ENCODE peak calls at places on chromosomes 5 and 9, in six cellular contexts. One of them, this sample, is unnamed.

GRCh38 chr9:89471390-89471789 is 26.5 kb downstream of the SEMA4D start:
- DNase-seq in suprapubic skin: no peak
- DNase-seq in heart left ventricle: no peak
- DNase-seq in HCT116: no peak
- DNase-seq in body of pancreas: no peak
- DNase-seq in K562: no peak
- DNase-seq in this sample: no peak

GRCh38 chr9:36874921-36875320 is 159.1 kb downstream of the PAX5 start:
- DNase-seq in heart left ventricle: no peak
- DNase-seq in body of pancreas: no peak
- DNase-seq in suprapubic skin: no peak
- DNase-seq in HCT116: no peak
- DNase-seq in K562: no peak
- DNase-seq in this sample: no peak

GRCh38 chr5:72451771-72452505 is 55.3 kb downstream of the ZNF366 start:
- DNase-seq in heart left ventricle: peak; percentile 87
- DNase-seq in body of pancreas: peak; percentile 16
- DNase-seq in suprapubic skin: peak; percentile 74
- DNase-seq in HCT116: no peak
- DNase-seq in K562: no peak
- DNase-seq in this sample: peak; percentile 71

GRCh38 chr5:171386861-171387254 is 791 bp upstream of the NPM1 start:
- DNase-seq in HCT116: no peak
- DNase-seq in heart left ventricle: no peak
- DNase-seq in body of pancreas: peak; percentile 16
- DNase-seq in K562: no peak
- DNase-seq in suprapubic skin: no peak
- DNase-seq in this sample: no peak

GRCh38 chr5:172816887-172817418 is 17.1 kb upstream of the ERGIC1 start:
- DNase-seq in heart left ventricle: no peak
- DNase-seq in suprapubic skin: no peak
- DNase-seq in body of pancreas: no peak
- DNase-seq in HCT116: no peak
- DNase-seq in K562: peak; percentile 63
- DNase-seq in this sample: peak; percentile 81

GRCh38 chr9:35942286-35942685 is 15.7 kb downstream of the OR2S2 start:
- DNase-seq in K562: no peak
- DNase-seq in body of pancreas: no peak
- DNase-seq in HCT116: no peak
- DNase-seq in suprapubic skin: no peak
- DNase-seq in heart left ventricle: no peak
- DNase-seq in this sample: no peak

GRCh38 chr5:135213466-135214239 is 179.6 kb upstream of the PITX1 start:
- DNase-seq in heart left ventricle: no peak
- DNase-seq in K562: no peak
- DNase-seq in suprapubic skin: no peak
- DNase-seq in body of pancreas: no peak
- DNase-seq in HCT116: no peak
- DNase-seq in this sample: no peak

GRCh38 chr5:126357585-126358342 is 65.4 kb upstream of the GRAMD2B start:
- DNase-seq in heart left ventricle: no peak
- DNase-seq in HCT116: no peak
- DNase-seq in suprapubic skin: no peak
- DNase-seq in K562: no peak
- DNase-seq in body of pancreas: no peak
- DNase-seq in this sample: no peak

GRCh38 chr9:20552874-20553624 is 69.2 kb downstream of the MLLT3 start:
- DNase-seq in body of pancreas: no peak
- DNase-seq in suprapubic skin: no peak
- DNase-seq in HCT116: no peak
- DNase-seq in K562: no peak
- DNase-seq in heart left ventricle: no peak
- DNase-seq in this sample: no peak

GRCh38 chr9:132214027-132214622 is 52.3 kb downstream of the NTNG2 start:
- DNase-seq in body of pancreas: peak; percentile 82
- DNase-seq in K562: peak; percentile 32
- DNase-seq in HCT116: peak; percentile 22
- DNase-seq in heart left ventricle: peak; percentile 95
- DNase-seq in suprapubic skin: no peak
- DNase-seq in this sample: peak; percentile 81

GRCh38 chr9:129282308-129283211 is 104.5 kb upstream of the IER5L start:
- DNase-seq in HCT116: no peak
- DNase-seq in heart left ventricle: no peak
- DNase-seq in K562: no peak
- DNase-seq in suprapubic skin: peak; percentile 64
- DNase-seq in body of pancreas: peak; percentile 13
- DNase-seq in this sample: no peak

GRCh38 chr5:39190311-39191102 is 28.9 kb downstream of the FYB1 start:
- DNase-seq in body of pancreas: no peak
- DNase-seq in heart left ventricle: no peak
- DNase-seq in HCT116: no peak
- DNase-seq in suprapubic skin: no peak
- DNase-seq in K562: no peak
- DNase-seq in this sample: no peak

GRCh38 chr9:68637020-68637419 is 68.0 kb upstream of the PIP5K1B start:
- DNase-seq in body of pancreas: no peak
- DNase-seq in heart left ventricle: no peak
- DNase-seq in HCT116: no peak
- DNase-seq in suprapubic skin: no peak
- DNase-seq in K562: no peak
- DNase-seq in this sample: no peak

GRCh38 chr5:42992035-42992570 is 48.0 kb downstream of the ANXA2R start:
- DNase-seq in K562: peak; percentile 25
- DNase-seq in suprapubic skin: peak; percentile 94
- DNase-seq in HCT116: peak; percentile 42
- DNase-seq in body of pancreas: peak; percentile 46
- DNase-seq in heart left ventricle: peak; percentile 90
- DNase-seq in this sample: peak; percentile 80

GRCh38 chr5:143923634-143924265 is 111.8 kb downstream of the HMHB1 start:
- DNase-seq in suprapubic skin: no peak
- DNase-seq in body of pancreas: no peak
- DNase-seq in K562: no peak
- DNase-seq in heart left ventricle: no peak
- DNase-seq in HCT116: no peak
- DNase-seq in this sample: no peak

GRCh38 chr5:157366741-157367684 is 93.0 kb upstream of the NIPAL4 start:
- DNase-seq in body of pancreas: no peak
- DNase-seq in K562: peak; percentile 20
- DNase-seq in heart left ventricle: no peak
- DNase-seq in HCT116: no peak
- DNase-seq in suprapubic skin: no peak
- DNase-seq in this sample: no peak

GRCh38 chr5:93890657-93891056 is 149.3 kb upstream of the POU5F2 start:
- DNase-seq in K562: no peak
- DNase-seq in body of pancreas: no peak
- DNase-seq in HCT116: no peak
- DNase-seq in heart left ventricle: no peak
- DNase-seq in suprapubic skin: no peak
- DNase-seq in this sample: no peak

GRCh38 chr5:2332521-2332920 is 419.0 kb downstream of the IRX2 start:
- DNase-seq in heart left ventricle: no peak
- DNase-seq in suprapubic skin: no peak
- DNase-seq in HCT116: no peak
- DNase-seq in body of pancreas: no peak
- DNase-seq in K562: no peak
- DNase-seq in this sample: no peak

GRCh38 chr9:13443380-13444271 is 164.1 kb upstream of the MPDZ start:
- DNase-seq in K562: no peak
- DNase-seq in heart left ventricle: no peak
- DNase-seq in body of pancreas: no peak
- DNase-seq in HCT116: no peak
- DNase-seq in suprapubic skin: no peak
- DNase-seq in this sample: no peak

GRCh38 chr5:91229031-91229623 is 154.0 kb downstream of the ARRDC3 start:
- DNase-seq in heart left ventricle: no peak
- DNase-seq in HCT116: no peak
- DNase-seq in body of pancreas: no peak
- DNase-seq in suprapubic skin: no peak
- DNase-seq in K562: no peak
- DNase-seq in this sample: no peak

GRCh38 chr5:42655982-42656660 is 100.5 kb upstream of the CCDC152 start:
- DNase-seq in K562: no peak
- DNase-seq in HCT116: no peak
- DNase-seq in heart left ventricle: no peak
- DNase-seq in body of pancreas: no peak
- DNase-seq in suprapubic skin: no peak
- DNase-seq in this sample: no peak

GRCh38 chr5:16600397-16600796 is 16.4 kb downstream of the RETREG1 start:
- DNase-seq in HCT116: no peak
- DNase-seq in heart left ventricle: peak; percentile 80
- DNase-seq in suprapubic skin: peak; percentile 73
- DNase-seq in body of pancreas: no peak
- DNase-seq in K562: no peak
- DNase-seq in this sample: no peak

DNA sequence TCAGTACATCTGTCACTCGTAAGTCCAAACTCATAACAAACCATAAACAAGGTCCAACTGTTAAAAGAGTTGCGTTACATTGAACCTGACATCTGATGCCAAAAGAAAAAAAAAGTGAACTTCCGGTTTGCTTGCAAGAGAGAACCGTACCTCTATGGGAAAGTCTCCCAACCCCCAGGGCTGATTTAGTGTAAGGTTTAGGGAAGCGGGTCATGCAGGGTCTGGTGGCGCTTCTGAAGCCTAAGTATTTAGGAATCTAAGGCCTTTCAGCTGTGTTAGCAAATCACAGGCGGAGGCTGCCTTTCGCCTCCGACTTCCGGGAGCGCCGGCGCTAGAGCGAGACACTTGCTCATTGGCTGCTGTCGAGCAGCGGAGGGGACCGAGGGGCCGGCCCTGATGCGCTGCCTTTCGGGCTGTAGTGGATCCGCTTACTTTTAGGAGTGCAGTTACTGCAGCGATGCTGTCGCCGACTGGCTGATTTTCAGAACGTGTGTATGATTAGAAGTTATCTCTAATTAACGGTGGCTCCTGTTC is 12.0 kb upstream of the GNPDA1 start:
- DNase-seq in body of pancreas: peak; percentile 73
- DNase-seq in K562: peak; percentile 93
- DNase-seq in suprapubic skin: peak; percentile 91
- DNase-seq in HCT116: peak; percentile 68
- DNase-seq in heart left ventricle: peak; percentile 93
- DNase-seq in this sample: peak; percentile 78
- TF ChIP-seq POLR2A in body of pancreas: peak; percentile 48
- TF ChIP-seq POLR2A in K562: peak; percentile 79
- TF ChIP-seq POLR2A in suprapubic skin: no peak
- TF ChIP-seq POLR2A in HCT116: peak; percentile 74
- TF ChIP-seq POLR2A in heart left ventricle: peak; percentile 45
- TF ChIP-seq POLR2A in this sample: peak; percentile 35

GRCh38 chr9:135220601-135221575 is 133.4 kb downstream of the OLFM1 start:
- DNase-seq in HCT116: no peak
- DNase-seq in K562: no peak
- DNase-seq in heart left ventricle: peak; percentile 9
- DNase-seq in body of pancreas: peak; percentile 10
- DNase-seq in suprapubic skin: peak; percentile 55
- DNase-seq in this sample: no peak
- H3K27me3 ChIP-seq in HCT116: peaks cover 4% of the 10 kb centered on the region
- H3K27me3 ChIP-seq in K562: peaks cover 61% of the 10 kb centered on the region
- H3K27me3 ChIP-seq in heart left ventricle: peaks cover 20% of the 10 kb centered on the region
- H3K27me3 ChIP-seq in body of pancreas: no peaks in the 10 kb centered on the region
- H3K27me3 ChIP-seq in suprapubic skin: peaks cover 89% of the 10 kb centered on the region
- H3K27me3 ChIP-seq in this sample: no peaks in the 10 kb centered on the region

GRCh38 chr5:139027150-139027549 is 152.0 kb upstream of the LRRTM2 start:
- DNase-seq in body of pancreas: no peak
- DNase-seq in heart left ventricle: no peak
- DNase-seq in suprapubic skin: no peak
- DNase-seq in K562: no peak
- DNase-seq in HCT116: no peak
- DNase-seq in this sample: no peak
- H3K4me3 ChIP-seq in body of pancreas: no peak overlapping the region
- H3K4me3 ChIP-seq in heart left ventricle: no peak overlapping the region
- H3K4me3 ChIP-seq in suprapubic skin: no peak overlapping the region
- H3K4me3 ChIP-seq in K562: no peak overlapping the region
- H3K4me3 ChIP-seq in HCT116: no peak overlapping the region
- H3K4me3 ChIP-seq in this sample: no peak overlapping the region

DNA sequence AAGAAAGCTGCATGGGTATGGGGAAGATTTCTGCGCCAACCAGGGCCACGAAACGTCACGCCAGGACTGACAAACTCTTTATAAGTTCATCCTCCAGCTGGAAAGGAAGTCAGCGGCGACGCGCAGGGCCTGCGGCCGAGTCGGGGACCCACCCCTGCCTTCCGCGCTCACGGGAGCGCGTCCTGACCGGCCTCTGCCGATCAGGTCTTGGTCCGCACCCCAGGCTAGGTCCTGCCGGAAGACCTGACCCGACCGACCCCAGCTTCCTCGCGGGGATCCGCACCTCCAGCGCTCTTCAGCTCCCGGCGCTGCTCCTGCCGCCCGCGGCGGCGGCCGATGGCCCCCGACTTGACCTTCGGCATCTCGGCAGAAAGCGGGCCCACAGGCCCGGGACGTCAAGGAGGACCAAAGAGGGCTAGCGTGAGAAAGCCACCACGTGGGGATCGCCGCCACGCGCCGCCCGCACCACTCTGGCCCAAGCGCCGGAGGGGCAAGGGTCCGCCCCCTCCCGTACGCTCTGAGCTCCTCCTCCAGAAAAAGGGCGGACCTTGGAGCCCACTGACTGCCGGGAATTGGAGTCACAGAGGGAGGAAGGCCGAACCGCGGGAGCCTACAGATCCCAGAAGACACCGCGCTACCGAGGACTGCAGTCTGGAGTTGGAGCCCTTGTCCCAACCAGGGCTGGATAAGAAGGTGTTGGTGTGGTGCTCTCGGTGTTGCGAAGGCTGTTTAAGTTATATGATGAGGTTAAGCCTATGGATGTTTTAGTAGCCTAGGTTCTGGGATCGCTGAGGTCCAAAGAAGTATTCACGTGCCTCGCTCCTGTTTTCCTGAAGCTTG is at the start of gene DIMT1:
- DNase-seq in body of pancreas: peak; percentile 95
- DNase-seq in K562: peak; percentile 92
- DNase-seq in HCT116: peak; percentile 92
- DNase-seq in heart left ventricle: peak; percentile 97
- DNase-seq in suprapubic skin: peak; percentile 97
- DNase-seq in this sample: peak; percentile 94
- TF ChIP-seq POLR2A in body of pancreas: peak; percentile 86
- TF ChIP-seq POLR2A in K562: peak; percentile 96
- TF ChIP-seq POLR2A in HCT116: peak; percentile 98
- TF ChIP-seq POLR2A in heart left ventricle: peak; percentile 89
- TF ChIP-seq POLR2A in suprapubic skin: no peak
- TF ChIP-seq POLR2A in this sample: peak; percentile 68

DNA sequence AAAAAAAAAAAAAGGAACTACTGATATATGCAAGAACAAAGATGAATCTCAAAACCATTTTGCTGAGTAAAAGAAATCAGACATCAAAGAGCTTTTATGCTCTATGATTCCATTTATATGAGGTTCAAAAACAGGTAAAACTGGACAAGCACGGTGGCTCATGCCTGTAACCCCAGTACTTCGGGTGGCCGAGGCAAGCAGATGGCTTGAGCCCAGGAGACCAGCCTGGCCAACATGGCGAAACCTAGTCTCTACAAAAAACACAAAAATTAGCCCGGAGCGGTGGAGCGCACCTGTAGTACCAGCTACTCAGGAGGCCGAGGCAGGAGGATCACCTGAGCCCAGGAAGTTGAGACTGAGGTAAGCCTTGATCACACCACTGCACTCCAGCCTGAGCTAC is 7.8 kb downstream of the PTBP3 start:
- DNase-seq in HCT116: no peak
- DNase-seq in K562: no peak
- DNase-seq in heart left ventricle: no peak
- DNase-seq in suprapubic skin: no peak
- DNase-seq in body of pancreas: no peak
- DNase-seq in this sample: no peak
- H3K27me3 ChIP-seq in HCT116: no peaks in the 10 kb centered on the region
- H3K27me3 ChIP-seq in K562: no peaks in the 10 kb centered on the region
- H3K27me3 ChIP-seq in heart left ventricle: no peaks in the 10 kb centered on the region
- H3K27me3 ChIP-seq in suprapubic skin: no peaks in the 10 kb centered on the region
- H3K27me3 ChIP-seq in body of pancreas: no peaks in the 10 kb centered on the region
- H3K27me3 ChIP-seq in this sample: no peaks in the 10 kb centered on the region